ENCODE peak calls at places on chromosome 1, in four cellular contexts. N is DND-41, D is GM23248, P is GM12878. F is an unnamed sample.

GRCh38 chr1:45730075-45730779 is 20.2 kb downstream of the IPP start:
- DNase-seq in N (no peak), D (no peak), P (no peak), F (no peak)

GRCh38 chr1:8396912-8397406 is 79.0 kb downstream of the SLC45A1 start:
- DNase-seq in N (no peak), D (peak; percentile 98), P (peak; percentile 49), F (peak; percentile 77)

GRCh38 chr1:94284481-94284880 is 47.1 kb upstream of the ARHGAP29 start:
- DNase-seq in N (no peak), D (no peak), P (no peak), F (no peak)

GRCh38 chr1:81571946-81572345 is 228.8 kb upstream of the ADGRL2 start:
- DNase-seq in N (no peak), D (peak; percentile 50), P (no peak), F (no peak)

GRCh38 chr1:42738678-42739226 is 1.3 kb downstream of the CLDN19 start:
- DNase-seq in N (no peak), D (no peak), P (no peak), F (no peak)

GRCh38 chr1:147177611-147178370 is 5.5 kb upstream of the PRKAB2 start:
- DNase-seq in N (no peak), D (peak; percentile 63), P (no peak), F (peak; percentile 51)

GRCh38 chr1:214290399-214291037 is 9.6 kb downstream of the SMYD2 start:
- DNase-seq in N (no peak), D (no peak), P (no peak), F (peak; percentile 31)

GRCh38 chr1:206923009-206923960 is 1.5 kb upstream of the FCMR start:
- DNase-seq in N (peak; percentile 93), D (no peak), P (peak; percentile 81), F (no peak)

GRCh38 chr1:8395433-8395866 is 77.5 kb downstream of the SLC45A1 start:
- DNase-seq in N (peak; percentile 54), D (no peak), P (peak; percentile 51), F (no peak)

GRCh38 chr1:117120774-117121588 is 568 bp downstream of the TRIM45 start:
- DNase-seq in N (peak; percentile 13), D (peak; percentile 81), P (no peak), F (peak; percentile 11)

GRCh38 chr1:246142320-246142893 is 364.7 kb downstream of the SMYD3 start:
- DNase-seq in N (no peak), D (peak; percentile 94), P (no peak), F (peak; percentile 60)

GRCh38 chr1:10573446-10573845 is 98.7 kb downstream of the PEX14 start:
- DNase-seq in N (no peak), D (peak; percentile 36), P (no peak), F (no peak)

GRCh38 chr1:2352341-2353214 is 38.8 kb downstream of the MORN1 start:
- DNase-seq in N (no peak), D (no peak), P (no peak), F (no peak)

GRCh38 chr1:51733793-51734522 is 117.1 kb downstream of the OSBPL9 start:
- DNase-seq in N (no peak), D (peak; percentile 10), P (no peak), F (no peak)

GRCh38 chr1:22870201-22870871 is 102.3 kb downstream of the LACTBL1 start:
- DNase-seq in N (no peak), D (peak; percentile 8), P (no peak), F (no peak)

GRCh38 chr1:59375321-59376220 is 78.7 kb downstream of the FGGY start:
- DNase-seq in N (no peak), D (peak; percentile 99), P (no peak), F (no peak)

GRCh38 chr1:64624446-64624766 is 120.5 kb upstream of the RAVER2 start:
- DNase-seq in N (peak; percentile 5), D (peak; percentile 57), P (no peak), F (no peak)

GRCh38 chr1:21914880-21915640 is 22.1 kb downstream of the HSPG2 start:
- DNase-seq in N (no peak), D (peak; percentile 60), P (no peak), F (no peak)

GRCh38 chr1:192573499-192573898 is 2.1 kb upstream of the RGS1 start:
- DNase-seq in N (peak; percentile 43), D (peak; percentile 76), P (no peak), F (no peak)

GRCh38 chr1:153560771-153561170 is 4.9 kb downstream of the S100A2 start:
- DNase-seq in N (no peak), D (no peak), P (no peak), F (no peak)
- H3K27ac ChIP-seq in N (no peak overlapping the region), D (no peak overlapping the region), P (no peak overlapping the region), F (no peak overlapping the region)

GRCh38 chr1:156707027-156707426 is 1.6 kb upstream of the CRABP2 start:
- DNase-seq in N (no peak), D (peak; percentile 52), P (no peak), F (no peak)
- H3K4me1 ChIP-seq in N (peaks cover 24% of the 10 kb centered on the region), D (peaks cover 79% of the 10 kb centered on the region), P (peaks cover 6% of the 10 kb centered on the region), F (peaks cover 34% of the 10 kb centered on the region)

GRCh38 chr1:37035014-37035686 is 835 bp upstream of the GRIK3 start:
- DNase-seq in N (no peak), D (no peak), P (no peak), F (no peak)
- TF ChIP-seq EZH2 in N (no peak), D (peak; percentile 81), P (no peak), F (peak; percentile 94)

DNA sequence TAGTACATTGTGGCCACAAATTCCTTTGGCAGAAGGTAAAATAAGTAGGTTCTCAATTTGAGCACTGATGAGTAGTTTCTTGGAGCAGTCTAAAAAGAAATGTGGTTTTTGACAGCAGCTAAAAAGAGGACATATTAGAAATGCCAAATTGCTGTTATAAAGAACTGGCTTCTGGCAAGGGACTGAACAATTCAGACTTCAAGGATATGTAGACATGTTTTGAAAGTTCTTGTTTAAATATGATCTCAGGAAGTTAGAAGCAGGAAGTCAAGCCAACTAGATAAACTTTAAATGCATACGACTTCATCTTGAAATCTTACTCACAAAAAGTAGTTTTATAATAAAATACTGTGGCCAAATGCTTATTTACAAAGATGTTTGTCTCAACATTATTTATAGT is 18.8 kb downstream of the C1orf52 start:
- DNase-seq in N (no peak), D (no peak), P (no peak), F (peak; percentile 15)
- H3K27ac ChIP-seq in N (no peak overlapping the region), D (no peak overlapping the region), P (no peak overlapping the region), F (peak overlapping the region; percentile 49)

GRCh38 chr1:31952825-31953220 is 14.7 kb upstream of the PTP4A2 start:
- DNase-seq in N (peak; percentile 34), D (no peak), P (no peak), F (no peak)

GRCh38 chr1:31957701-31958674 is 19.8 kb upstream of the PTP4A2 start:
- DNase-seq in N (peak; percentile 93), D (no peak), P (peak; percentile 84), F (no peak)

GRCh38 chr1:31954607-31955283 is 16.6 kb upstream of the PTP4A2 start:
- DNase-seq in N (peak; percentile 38), D (peak; percentile 97), P (no peak), F (peak; percentile 43)

GRCh38 chr1:31959521-31959920 is 21.4 kb upstream of the PTP4A2 start:
- DNase-seq in N (no peak), D (no peak), P (no peak), F (no peak)

GRCh38 chr1:31955917-31956736 is 18.0 kb upstream of the PTP4A2 start:
- DNase-seq in N (peak; percentile 80), D (peak; percentile 99), P (peak; percentile 91), F (peak; percentile 80)
- H3K4me1 ChIP-seq in N (peaks cover 63% of the 10 kb centered on the region), D (peaks cover 37% of the 10 kb centered on the region), P (peaks cover 75% of the 10 kb centered on the region), F (peaks cover 18% of the 10 kb centered on the region)

GRCh38 chr1:205228052-205228451 is 306 bp downstream of the TMCC2 start:
- DNase-seq in N (no peak), D (no peak), P (no peak), F (no peak)
- TF ChIP-seq EZH2 in N (no peak), D (no peak), P (no peak), F (no peak)

GRCh38 chr1:91753878-91754277 is 132.1 kb downstream of the TGFBR3 start:
- DNase-seq in N (no peak), D (peak; percentile 46), P (no peak), F (no peak)

GRCh38 chr1:91752324-91752723 is 133.6 kb downstream of the TGFBR3 start:
- DNase-seq in N (no peak), D (no peak), P (peak; percentile 62), F (no peak)

GRCh38 chr1:91755176-91755575 is 130.8 kb downstream of the TGFBR3 start:
- DNase-seq in N (no peak), D (peak; percentile 80), P (no peak), F (no peak)

GRCh38 chr1:91755888-91756287 is 130.1 kb downstream of the TGFBR3 start:
- DNase-seq in N (no peak), D (no peak), P (no peak), F (no peak)

DNA sequence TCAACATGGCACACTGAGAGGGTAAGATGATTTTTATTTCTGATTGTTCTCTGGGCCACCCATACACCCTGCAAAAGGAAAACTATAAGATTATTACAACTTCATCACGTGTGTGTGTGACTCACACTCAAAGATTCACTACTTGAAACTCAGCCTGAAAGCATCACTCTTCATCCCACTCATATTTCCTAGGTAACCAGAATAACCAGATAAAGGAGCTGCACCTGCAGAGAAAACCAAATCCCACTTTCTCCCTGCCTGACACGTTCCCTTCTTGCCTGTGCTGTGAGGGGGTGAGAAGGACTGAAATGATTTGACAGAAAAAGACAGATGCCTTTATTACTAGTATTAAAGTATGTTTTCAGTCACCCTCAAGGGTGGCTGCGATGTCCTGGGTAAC is 131.6 kb downstream of the TGFBR3 start:
- DNase-seq in N (no peak), D (peak; percentile 79), P (no peak), F (no peak)
- H3K27ac ChIP-seq in N (no peak overlapping the region), D (peak overlapping the region; percentile 41), P (no peak overlapping the region), F (no peak overlapping the region)

F was measured in A673.